ENCODE peak calls at places on chromosomes 6 and 20, in seven cellular contexts. L is colonic mucosa, X is SK-N-SH, O is IMR-90, N is mammary epithelial cell, I is cardiac muscle cell, H is OCI-LY7. F is an unnamed sample.

GRCh38 chr6:24495516-24495847 is 713 bp downstream of the ALDH5A1 start:
- DNase-seq in L (peak; percentile 75), X (no peak), O (peak; percentile 14), N (no peak), I (peak; percentile 57), H (peak; percentile 92), F (no peak)

GRCh38 chr20:43140719-43141118 is 49.0 kb downstream of the PTPRT start:
- DNase-seq in L (no peak), X (no peak), O (no peak), N (no peak), I (no peak), H (no peak), F (no peak)

GRCh38 chr6:35602133-35602946 is 86.4 kb downstream of the FKBP5 start:
- DNase-seq in L (no peak), X (peak; percentile 24), O (peak; percentile 32), N (peak; percentile 84), I (peak; percentile 64), H (no peak), F (no peak)

GRCh38 chr20:10971096-10971495 is 297.3 kb upstream of the JAG1 start:
- DNase-seq in L (no peak), X (no peak), O (no peak), N (peak; percentile 71), I (no peak), H (no peak), F (no peak)

GRCh38 chr20:50264534-50265145 is 74.0 kb downstream of the CEBPB start:
- DNase-seq in L (no peak), X (no peak), O (no peak), N (no peak), I (no peak), H (no peak), F (no peak)

GRCh38 chr6:45965787-45966186 is 49.9 kb downstream of the CLIC5 start:
- DNase-seq in L (no peak), X (no peak), O (peak; percentile 22), N (peak; percentile 36), I (no peak), H (no peak), F (no peak)

GRCh38 chr20:46624941-46625340 is 26.3 kb downstream of the SLC13A3 start:
- DNase-seq in L (no peak), X (no peak), O (no peak), N (no peak), I (no peak), H (no peak), F (no peak)

GRCh38 chr20:59525500-59526241 is 78.7 kb upstream of the PHACTR3 start:
- DNase-seq in L (peak; percentile 54), X (peak; percentile 83), O (peak; percentile 13), N (peak; percentile 19), I (peak; percentile 86), H (peak; percentile 26), F (no peak)

GRCh38 chr6:83311231-83311630 is 118.1 kb downstream of the RWDD2A start:
- DNase-seq in L (no peak), X (no peak), O (peak; percentile 57), N (no peak), I (no peak), H (no peak), F (no peak)

GRCh38 chr6:98945311-98946005 is 2.3 kb downstream of the FBXL4 start:
- DNase-seq in L (no peak), X (no peak), O (no peak), N (no peak), I (no peak), H (peak; percentile 50), F (no peak)

GRCh38 chr6:147131728-147132127 is 72.5 kb upstream of the STXBP5 start:
- DNase-seq in L (no peak), X (no peak), O (peak; percentile 43), N (no peak), I (no peak), H (no peak), F (no peak)

GRCh38 chr6:17589402-17590116 is 10.5 kb upstream of the FAM8A1 start:
- DNase-seq in L (peak; percentile 80), X (no peak), O (peak; percentile 95), N (peak; percentile 91), I (no peak), H (no peak), F (no peak)

GRCh38 chr20:35954907-35955251 is 577 bp upstream of the SCAND1 start:
- DNase-seq in L (no peak), X (no peak), O (peak; percentile 43), N (no peak), I (no peak), H (peak; percentile 55), F (peak; percentile 18)

GRCh38 chr6:118505656-118506055 is 42.4 kb upstream of the PLN start:
- DNase-seq in L (no peak), X (no peak), O (no peak), N (no peak), I (no peak), H (no peak), F (no peak)

GRCh38 chr6:170370413-170370812 is 63.9 kb downstream of the FAM120B start:
- DNase-seq in L (peak; percentile 59), X (no peak), O (no peak), N (peak; percentile 27), I (no peak), H (no peak), F (no peak)

GRCh38 chr6:38509713-38510112 is 130.0 kb downstream of the BTBD9 start:
- DNase-seq in L (no peak), X (no peak), O (peak; percentile 75), N (peak; percentile 55), I (no peak), H (no peak), F (no peak)

GRCh38 chr6:93654548-93654947 is 235.2 kb upstream of the EPHA7 start:
- DNase-seq in L (no peak), X (no peak), O (no peak), N (no peak), I (no peak), H (no peak), F (no peak)

GRCh38 chr6:52115891-52116604 is 28.6 kb upstream of the PKHD1 start:
- DNase-seq in L (peak; percentile 64), X (no peak), O (no peak), N (no peak), I (no peak), H (no peak), F (no peak)

GRCh38 chr6:125790403-125791150 is at the start of gene NCOA7:
- DNase-seq in L (peak; percentile 81), X (peak; percentile 93), O (peak; percentile 67), N (peak; percentile 76), I (peak; percentile 83), H (peak; percentile 80), F (peak; percentile 64)

GRCh38 chr6:2514965-2515543 is 235.7 kb downstream of the MYLK4 start:
- DNase-seq in L (peak; percentile 63), X (no peak), O (no peak), N (no peak), I (no peak), H (no peak), F (no peak)

GRCh38 chr6:163179061-163179460 is 235.5 kb upstream of the QKI start:
- DNase-seq in L (no peak), X (no peak), O (no peak), N (no peak), I (no peak), H (no peak), F (no peak)

GRCh38 chr6:35161776-35162607 is 20.9 kb upstream of the TCP11 start:
- DNase-seq in L (no peak), X (peak; percentile 34), O (no peak), N (no peak), I (no peak), H (no peak), F (no peak)

GRCh38 chr6:19399406-19399805 is 437.8 kb upstream of the ID4 start:
- DNase-seq in L (no peak), X (no peak), O (peak; percentile 22), N (no peak), I (no peak), H (no peak), F (no peak)

GRCh38 chr20:2602746-2603145 is 49.7 kb upstream of the NOP56 start:
- DNase-seq in L (peak; percentile 51), X (no peak), O (no peak), N (no peak), I (no peak), H (no peak), F (no peak)

GRCh38 chr6:5510734-5511133 is 249.4 kb downstream of the FARS2 start:
- DNase-seq in L (no peak), X (no peak), O (no peak), N (no peak), I (no peak), H (no peak), F (no peak)

GRCh38 chr6:123803456-123803861 is 206 bp upstream of the NKAIN2 start:
- DNase-seq in L (no peak), X (peak; percentile 45), O (no peak), N (no peak), I (no peak), H (no peak), F (no peak)

GRCh38 chr6:125529061-125529460 is 220.4 kb upstream of the HEY2 start:
- DNase-seq in L (no peak), X (no peak), O (no peak), N (no peak), I (no peak), H (no peak), F (no peak)

GRCh38 chr6:84805145-84805544 is 40.7 kb upstream of the TBX18 start:
- DNase-seq in L (no peak), X (no peak), O (no peak), N (peak; percentile 37), I (no peak), H (no peak), F (no peak)

GRCh38 chr6:422423-423061 is 31.0 kb downstream of the IRF4 start:
- DNase-seq in L (no peak), X (no peak), O (peak; percentile 97), N (peak; percentile 91), I (no peak), H (no peak), F (no peak)

GRCh38 chr20:32628960-32629530 is 43.9 kb upstream of the NOL4L start:
- DNase-seq in L (no peak), X (no peak), O (no peak), N (peak; percentile 18), I (no peak), H (no peak), F (no peak)

GRCh38 chr20:48727226-48727625 is 100.6 kb downstream of the PREX1 start:
- DNase-seq in L (no peak), X (no peak), O (no peak), N (no peak), I (no peak), H (no peak), F (no peak)
- H3K27ac ChIP-seq in L (no peak overlapping the region), X (no peak overlapping the region), O (no peak overlapping the region), N (no peak overlapping the region), I (no peak overlapping the region), H (no peak overlapping the region), F (no peak overlapping the region)

GRCh38 chr6:47414517-47415167 is 62.9 kb upstream of the CD2AP start:
- DNase-seq in L (no peak), X (no peak), O (peak; percentile 48), N (peak; percentile 50), I (no peak), H (peak; percentile 60), F (no peak)
- H3K4me3 ChIP-seq in L (peak overlapping the region; percentile 24), X (peak overlapping the region; percentile 45), O (peak overlapping the region; percentile 25), N (peak overlapping the region; percentile 43), I (no peak overlapping the region), H (peak overlapping the region; percentile 64), F (peak overlapping the region; percentile 47)

GRCh38 chr20:63980317-63980805 is 571 bp upstream of the PRPF6 start:
- DNase-seq in L (no peak), X (no peak), O (no peak), N (peak; percentile 78), I (peak; percentile 10), H (no peak), F (peak; percentile 31)
- H3K27ac ChIP-seq in L (peak overlapping the region; percentile 70), X (peak overlapping the region; percentile 89), O (peak overlapping the region; percentile 14), N (peak overlapping the region; percentile 73), I (no peak overlapping the region), H (peak overlapping the region; percentile 89), F (peak overlapping the region; percentile 90)

GRCh38 chr20:62818592-62819493 is 2.0 kb downstream of the COL9A3 start:
- DNase-seq in L (peak; percentile 60), X (peak; percentile 92), O (peak; percentile 9), N (peak; percentile 52), I (peak; percentile 57), H (no peak), F (no peak)
- H3K4me3 ChIP-seq in L (no peak overlapping the region), X (no peak overlapping the region), O (no peak overlapping the region), N (no peak overlapping the region), I (no peak overlapping the region), H (no peak overlapping the region), F (no peak overlapping the region)

F was measured in effector memory CD4-positive, alpha-beta T cell.